ENCODE peak calls at places on chromosomes 13 and 19, in four cellular contexts. O is HFFc6, J is fibroblast of the aortic adventitia, T is esophagus muscularis mucosa. X is an unnamed sample.

GRCh38 chr13:41622545-41623429 is 165.4 kb downstream of the RGCC start:
- DNase-seq in O (peak), J (peak), T (no peak), X (no peak)

GRCh38 chr13:75550159-75550567 is 572 bp downstream of the UCHL3 start:
- DNase-seq in O (peak), J (peak), T (no peak), X (peak)

GRCh38 chr19:35446194-35446593 is 1.9 kb upstream of the FFAR2 start:
- DNase-seq in O (no peak), J (no peak), T (no peak), X (peak)

GRCh38 chr19:51002542-51003311 is 1.3 kb upstream of the KLK8 start:
- DNase-seq in O (no peak), J (no peak), T (no peak), X (peak)

GRCh38 chr13:26529441-26529840 is 28.0 kb upstream of the WASF3 start:
- DNase-seq in O (peak), J (peak), T (no peak), X (peak)

GRCh38 chr19:41366089-41366488 is 2.1 kb upstream of the B9D2 start:
- DNase-seq in O (no peak), J (no peak), T (no peak), X (no peak)

GRCh38 chr13:49113526-49114286 is 106.4 kb upstream of the MLNR start:
- DNase-seq in O (peak), J (peak), T (no peak), X (no peak)

GRCh38 chr19:32858155-32858554 is 11.4 kb downstream of the SLC7A9 start:
- DNase-seq in O (no peak), J (no peak), T (no peak), X (no peak)

GRCh38 chr19:39704181-39705044 is at the start of gene LGALS14:
- DNase-seq in O (no peak), J (no peak), T (no peak), X (peak)

GRCh38 chr13:65638572-65639168 is 1591.5 kb downstream of the PCDH9 start:
- DNase-seq in O (peak), J (peak), T (no peak), X (peak)

GRCh38 chr19:31535691-31536460 is 186.6 kb upstream of the TSHZ3 start:
- DNase-seq in O (no peak), J (no peak), T (peak), X (no peak)

GRCh38 chr13:102726430-102726829 is 31.6 kb upstream of the METTL21C start:
- DNase-seq in O (no peak), J (no peak), T (no peak), X (no peak)

GRCh38 chr19:29643361-29643935 is 21.8 kb upstream of the PLEKHF1 start:
- DNase-seq in O (no peak), J (no peak), T (no peak), X (no peak)

GRCh38 chr19:29514525-29515232 is 11.1 kb upstream of the VSTM2B start:
- DNase-seq in O (no peak), J (no peak), T (no peak), X (no peak)

GRCh38 chr13:61546413-61546812 is 130.8 kb upstream of the PCDH20 start:
- DNase-seq in O (no peak), J (no peak), T (no peak), X (no peak)

GRCh38 chr13:32650705-32651311 is 64.6 kb downstream of the PDS5B start:
- DNase-seq in O (peak), J (peak), T (no peak), X (peak)

GRCh38 chr13:81990652-81991051 is 1649.7 kb upstream of the SPRY2 start:
- DNase-seq in O (no peak), J (no peak), T (no peak), X (no peak)

GRCh38 chr13:71079638-71080037 is 787.4 kb downstream of the DACH1 start:
- DNase-seq in O (no peak), J (no peak), T (no peak), X (no peak)

GRCh38 chr19:46791944-46792343 is 3.5 kb upstream of the SLC1A5 start:
- DNase-seq in O (peak), J (no peak), T (no peak), X (no peak)

GRCh38 chr13:80717834-80718233 is 376.9 kb upstream of the SPRY2 start:
- DNase-seq in O (no peak), J (no peak), T (no peak), X (no peak)

GRCh38 chr13:27353166-27353583 is 71.2 kb upstream of the GTF3A start:
- DNase-seq in O (no peak), J (peak), T (no peak), X (peak)

GRCh38 chr13:100361504-100361903 is 227.1 kb downstream of the GGACT start:
- DNase-seq in O (no peak), J (peak), T (no peak), X (no peak)

GRCh38 chr19:38792250-38793111 is 3.5 kb downstream of the LGALS7B start:
- DNase-seq in O (no peak), J (no peak), T (no peak), X (peak)

GRCh38 chr13:97275265-97275664 is 53.1 kb downstream of the MBNL2 start:
- DNase-seq in O (peak), J (peak), T (no peak), X (no peak)

GRCh38 chr13:33799950-33800592 is 17.9 kb upstream of the RFC3 start:
- DNase-seq in O (peak), J (peak), T (no peak), X (no peak)

GRCh38 chr13:98416408-98416807 is 160.5 kb downstream of the STK24 start:
- DNase-seq in O (no peak), J (no peak), T (no peak), X (no peak)

GRCh38 chr19:916645-917322 is 349 bp upstream of the KISS1R start:
- DNase-seq in O (no peak), J (no peak), T (no peak), X (no peak)

GRCh38 chr19:10006335-10006708 is 4.0 kb downstream of the COL5A3 start:
- DNase-seq in O (no peak), J (peak), T (peak), X (no peak)

GRCh38 chr19:15241259-15241658 is 9.0 kb upstream of the EPHX3 start:
- DNase-seq in O (no peak), J (no peak), T (no peak), X (no peak)

GRCh38 chr19:1736280-1736679 is 17.0 kb upstream of the ONECUT3 start:
- DNase-seq in O (no peak), J (no peak), T (no peak), X (no peak)

GRCh38 chr19:51803965-51804364 is 9.0 kb downstream of the FPR3 start:
- DNase-seq in O (no peak), J (no peak), T (no peak), X (no peak)

GRCh38 chr19:47699360-47699917 is 13.8 kb upstream of the EHD2 start:
- DNase-seq in O (no peak), J (peak), T (no peak), X (peak)

DNA sequence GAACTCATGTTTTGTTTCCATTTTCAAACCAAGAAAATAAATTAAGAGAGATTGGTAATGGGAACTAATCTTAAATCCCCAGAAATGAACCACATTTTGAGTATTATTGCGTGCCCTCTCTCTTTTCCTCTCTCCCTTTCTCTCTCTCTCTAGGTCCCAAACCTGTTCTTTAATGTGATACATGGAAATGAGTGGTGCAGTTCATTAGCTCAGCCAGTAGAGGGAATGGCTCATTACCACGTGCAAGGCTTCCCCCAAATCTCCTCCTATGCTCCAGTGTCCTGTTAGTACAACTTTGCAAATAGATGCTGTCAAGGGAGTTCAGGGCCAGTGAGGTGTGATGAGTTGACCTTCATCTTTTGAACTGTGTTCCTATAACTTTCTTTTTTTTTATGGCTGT is 178.4 kb downstream of the FGF9 start:
- DNase-seq in O (no peak), J (peak), T (no peak), X (peak)
- TF ChIP-seq CTCF in O (peak), J (no peak), T (peak), X (peak)

DNA sequence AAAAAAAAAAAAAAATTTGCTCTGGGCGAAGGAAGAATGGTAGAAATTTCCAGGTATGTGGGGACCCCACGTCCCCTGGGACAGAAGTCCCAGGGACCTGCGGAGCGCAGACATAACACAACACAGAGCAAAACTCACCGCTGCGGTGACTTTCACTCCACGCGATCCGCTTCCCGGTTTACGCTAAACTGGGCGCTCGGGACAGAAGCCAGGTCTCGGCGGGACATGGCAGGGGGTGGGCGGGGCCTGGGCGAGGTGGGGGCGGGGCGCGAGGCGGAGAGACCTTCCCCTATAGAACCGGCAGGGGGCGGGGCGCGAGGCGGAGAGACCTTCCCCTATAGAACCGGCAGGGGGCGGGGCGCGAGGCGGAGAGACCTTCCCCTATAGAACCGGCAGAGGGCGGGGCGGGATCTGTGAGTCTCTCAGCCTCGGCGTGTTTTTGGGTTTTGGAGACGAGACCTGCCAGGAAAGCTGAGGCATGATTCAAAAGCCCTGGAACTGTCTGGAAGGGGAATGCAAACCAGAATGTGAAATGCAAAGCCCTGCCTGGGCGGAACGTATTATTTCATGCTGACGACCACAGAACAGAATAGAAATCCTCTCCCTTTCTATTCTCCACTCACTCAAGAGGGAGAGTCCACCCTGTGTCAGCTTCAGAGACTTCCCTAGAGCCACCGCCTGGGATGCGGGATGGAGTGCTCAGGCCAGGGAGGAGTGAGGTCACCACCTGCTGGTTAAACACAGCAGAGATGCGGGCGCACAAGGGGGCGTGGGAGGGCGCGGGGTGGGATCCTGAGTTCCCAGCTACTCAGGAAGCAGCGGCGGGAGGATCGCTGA is 20.2 kb upstream of the ERVV-1 start:
- DNase-seq in O (peak), J (peak), T (no peak), X (peak)
- TF ChIP-seq CTCF in O (peak), J (peak), T (peak), X (peak)

GRCh38 chr13:24670927-24671326 is 9.3 kb upstream of the ATP12A start:
- DNase-seq in O (peak), J (peak), T (no peak), X (no peak)
- TF ChIP-seq CTCF in O (no peak), J (peak), T (no peak), X (no peak)

GRCh38 chr13:101556676-101557121 is 104.2 kb downstream of the ITGBL1 start:
- DNase-seq in O (no peak), J (peak), T (no peak), X (no peak)
- TF ChIP-seq CTCF in O (no peak), J (no peak), T (no peak), X (no peak)

GRCh38 chr13:24313449-24313848 is 4.1 kb downstream of the C1QTNF9 start:
- DNase-seq in O (peak), J (peak), T (peak), X (no peak)
- TF ChIP-seq CTCF in O (peak), J (peak), T (peak), X (no peak)

GRCh38 chr19:19644054-19644388 is 564 bp upstream of the GMIP start:
- DNase-seq in O (no peak), J (no peak), T (no peak), X (no peak)
- TF ChIP-seq CTCF in O (peak), J (no peak), T (no peak), X (no peak)

GRCh38 chr13:23147827-23148226 is 33.0 kb upstream of the SGCG start:
- DNase-seq in O (no peak), J (no peak), T (no peak), X (no peak)
- TF ChIP-seq CTCF in O (no peak), J (no peak), T (no peak), X (no peak)

GRCh38 chr19:27774337-27774736 is 1438.6 kb downstream of the UQCRFS1 start:
- DNase-seq in O (no peak), J (no peak), T (no peak), X (no peak)
- TF ChIP-seq CTCF in O (peak), J (peak), T (no peak), X (no peak)

GRCh38 chr19:3440082-3440481 is 40.2 kb downstream of the SMIM24 start:
- DNase-seq in O (no peak), J (no peak), T (no peak), X (peak)
- TF ChIP-seq CTCF in O (peak), J (peak), T (peak), X (peak)